ENCODE peak calls at places on chromosomes 12 and 14, in seven cellular contexts. U is fibroblast of lung; T is CD4-positive, CD25-positive, alpha-beta regulatory T cell; Z is foreskin fibroblast; D is kidney epithelial cell; C is fibroblast of mammary gland; Y is left ventricle myocardium superior. V is an unnamed sample.

GRCh38 chr14:101173698-101174521 is 270.4 kb upstream of the RTL1 start:
- DNase-seq in U (no peak), T (no peak), Z (no peak), D (no peak), C (no peak), Y (no peak), V (peak)

GRCh38 chr12:80551897-80552296 is 107.9 kb downstream of the PTPRQ start:
- DNase-seq in U (peak), T (no peak), Z (peak), D (peak), C (peak), Y (no peak), V (peak)

GRCh38 chr14:26370118-26370517 is 227.7 kb downstream of the NOVA1 start:
- DNase-seq in U (peak), T (no peak), Z (peak), D (no peak), C (peak), Y (no peak), V (no peak)

GRCh38 chr12:86914716-86915115 is 658.5 kb upstream of the MGAT4C start:
- DNase-seq in U (peak), T (no peak), Z (peak), D (peak), C (peak), Y (no peak), V (peak)

GRCh38 chr14:35043046-35043445 is 3.0 kb upstream of the FAM177A1 start:
- DNase-seq in U (no peak), T (no peak), Z (no peak), D (no peak), C (no peak), Y (no peak), V (no peak)

GRCh38 chr12:64696065-64696741 is 63.0 kb downstream of the GNS start:
- DNase-seq in U (peak), T (no peak), Z (peak), D (no peak), C (peak), Y (no peak), V (peak)

GRCh38 chr14:50812856-50813543 is 18.0 kb downstream of the NIN start:
- DNase-seq in U (no peak), T (no peak), Z (no peak), D (no peak), C (no peak), Y (no peak), V (no peak)

GRCh38 chr14:67837011-67837624 is 17.5 kb downstream of the RAD51B start:
- DNase-seq in U (peak), T (peak), Z (peak), D (peak), C (peak), Y (peak), V (peak)

GRCh38 chr14:64726585-64726890 is 22.3 kb downstream of the PLEKHG3 start:
- DNase-seq in U (peak), T (no peak), Z (no peak), D (peak), C (peak), Y (no peak), V (no peak)

GRCh38 chr12:3216726-3217682 is 139.8 kb downstream of the TSPAN9 start:
- DNase-seq in U (peak), T (no peak), Z (peak), D (peak), C (peak), Y (peak), V (peak)

GRCh38 chr14:23385840-23386657 is 9.2 kb downstream of the CMTM5 start:
- DNase-seq in U (no peak), T (no peak), Z (no peak), D (no peak), C (no peak), Y (no peak), V (no peak)

GRCh38 chr12:29073631-29074239 is 75.3 kb upstream of the FAR2 start:
- DNase-seq in U (peak), T (peak), Z (peak), D (no peak), C (peak), Y (no peak), V (peak)

GRCh38 chr14:77660754-77661153 is 44.3 kb upstream of the SPTLC2 start:
- DNase-seq in U (peak), T (no peak), Z (no peak), D (peak), C (no peak), Y (no peak), V (no peak)

GRCh38 chr12:109710747-109711595 is 2.7 kb upstream of the FAM222A start:
- DNase-seq in U (no peak), T (no peak), Z (peak), D (no peak), C (peak), Y (no peak), V (peak)

GRCh38 chr12:124692443-124692842 is 125.0 kb upstream of the NCOR2 start:
- DNase-seq in U (no peak), T (no peak), Z (no peak), D (no peak), C (no peak), Y (no peak), V (no peak)

GRCh38 chr12:57661376-57661775 is 28.4 kb upstream of the B4GALNT1 start:
- DNase-seq in U (no peak), T (no peak), Z (no peak), D (no peak), C (no peak), Y (no peak), V (no peak)

GRCh38 chr12:69405466-69405865 is 45.9 kb downstream of the YEATS4 start:
- DNase-seq in U (peak), T (no peak), Z (peak), D (peak), C (peak), Y (no peak), V (peak)

GRCh38 chr12:509494-509893 is 49.8 kb downstream of the B4GALNT3 start:
- DNase-seq in U (peak), T (no peak), Z (peak), D (peak), C (no peak), Y (peak), V (peak)

GRCh38 chr14:71363961-71364360 is 456.7 kb downstream of the PCNX1 start:
- DNase-seq in U (peak), T (no peak), Z (peak), D (no peak), C (peak), Y (no peak), V (peak)

GRCh38 chr14:38212996-38213395 is 5.3 kb downstream of the SSTR1 start:
- DNase-seq in U (peak), T (no peak), Z (no peak), D (no peak), C (peak), Y (no peak), V (no peak)

GRCh38 chr14:67883717-67884116 is 64.1 kb downstream of the RAD51B start:
- DNase-seq in U (peak), T (peak), Z (peak), D (no peak), C (peak), Y (no peak), V (peak)

GRCh38 chr14:100546051-100546443 is 41.2 kb downstream of the BEGAIN start:
- DNase-seq in U (no peak), T (no peak), Z (no peak), D (no peak), C (no peak), Y (peak), V (peak)

GRCh38 chr12:40104461-40105264 is 1.2 kb downstream of the SLC2A13 start:
- DNase-seq in U (peak), T (peak), Z (no peak), D (no peak), C (no peak), Y (no peak), V (no peak)

GRCh38 chr12:7781274-7781673 is 7.9 kb upstream of the NANOG start:
- DNase-seq in U (no peak), T (no peak), Z (no peak), D (no peak), C (no peak), Y (no peak), V (no peak)

GRCh38 chr14:75493580-75494130 is 28.6 kb upstream of the BATF start:
- DNase-seq in U (no peak), T (no peak), Z (no peak), D (no peak), C (no peak), Y (no peak), V (no peak)

GRCh38 chr12:47867496-47867941 is 37.3 kb downstream of the VDR start:
- DNase-seq in U (peak), T (no peak), Z (peak), D (peak), C (peak), Y (no peak), V (peak)

GRCh38 chr12:100793182-100793581 is 1.4 kb upstream of the ANO4 start:
- DNase-seq in U (peak), T (no peak), Z (peak), D (no peak), C (peak), Y (no peak), V (peak)

GRCh38 chr14:23376477-23377200 is at the start of gene CMTM5:
- DNase-seq in U (no peak), T (no peak), Z (no peak), D (no peak), C (no peak), Y (peak), V (no peak)

GRCh38 chr14:75234173-75234855 is 44.3 kb upstream of the FOS start:
- DNase-seq in U (peak), T (no peak), Z (peak), D (no peak), C (peak), Y (peak), V (peak)

GRCh38 chr12:75859868-75860267 is 171.7 kb downstream of the PHLDA1 start:
- DNase-seq in U (no peak), T (no peak), Z (peak), D (no peak), C (peak), Y (no peak), V (peak)

GRCh38 chr14:93772263-93772662 is 16.0 kb downstream of the PRIMA1 start:
- DNase-seq in U (no peak), T (no peak), Z (no peak), D (no peak), C (no peak), Y (peak), V (no peak)

GRCh38 chr12:105259226-105259625 is 23.3 kb upstream of the APPL2 start:
- DNase-seq in U (no peak), T (no peak), Z (no peak), D (no peak), C (no peak), Y (no peak), V (no peak)

GRCh38 chr14:73789996-73790581 is 61.5 kb upstream of the PTGR2 start:
- DNase-seq in U (peak), T (no peak), Z (peak), D (no peak), C (peak), Y (peak), V (peak)

GRCh38 chr12:89721291-89721987 is 12.8 kb upstream of the ATP2B1 start:
- DNase-seq in U (no peak), T (no peak), Z (no peak), D (no peak), C (no peak), Y (no peak), V (no peak)

GRCh38 chr14:85487215-85487614 is 42.7 kb upstream of the FLRT2 start:
- DNase-seq in U (peak), T (no peak), Z (peak), D (no peak), C (peak), Y (no peak), V (peak)

GRCh38 chr12:82862069-82862841 is 175.5 kb downstream of the TMTC2 start:
- DNase-seq in U (peak), T (no peak), Z (peak), D (no peak), C (no peak), Y (no peak), V (peak)

GRCh38 chr12:93199831-93200236 is 177.9 kb upstream of the NUDT4 start:
- DNase-seq in U (peak), T (no peak), Z (peak), D (no peak), C (peak), Y (no peak), V (no peak)